ENCODE peak calls at places on chromosomes 3 and 15, in seven cellular contexts. G is adrenal gland; O is HCT116; J is tibial artery; C is psoas muscle; Y is right cardiac atrium; B is CD8-positive, alpha-beta T cell. Q is an unnamed sample. For H3K4me1, the result is how much of the 10 kb centered on the place peaks cover.

GRCh38 chr3:145673790-145674189 is 487.2 kb downstream of the PLOD2 start:
- DNase-seq in G (no peak), O (no peak), J (no peak), C (no peak), Y (no peak), B (no peak), Q (no peak)

GRCh38 chr3:187215460-187215859 is 18.2 kb downstream of the RTP1 start:
- DNase-seq in G (no peak), O (no peak), J (no peak), C (no peak), Y (no peak), B (no peak), Q (no peak)

GRCh38 chr15:79213650-79214049 is 68.9 kb upstream of the ANKRD34C start:
- DNase-seq in G (no peak), O (no peak), J (no peak), C (no peak), Y (no peak), B (no peak), Q (no peak)

GRCh38 chr15:74317820-74318375 is 49.5 kb downstream of the CYP11A1 start:
- DNase-seq in G (peak), O (no peak), J (peak), C (peak), Y (peak), B (no peak), Q (no peak)

GRCh38 chr15:69719527-69719926 is 266.9 kb downstream of the RPLP1 start:
- DNase-seq in G (peak), O (no peak), J (no peak), C (no peak), Y (no peak), B (peak), Q (peak)

GRCh38 chr15:45402955-45403892 is 24.9 kb upstream of the GATM start:
- DNase-seq in G (peak), O (no peak), J (no peak), C (peak), Y (peak), B (no peak), Q (no peak)

GRCh38 chr3:113552851-113553250 is 20.5 kb downstream of the SIDT1 start:
- DNase-seq in G (no peak), O (no peak), J (no peak), C (no peak), Y (no peak), B (no peak), Q (no peak)

GRCh38 chr15:53102483-53102882 is 312.3 kb upstream of the ONECUT1 start:
- DNase-seq in G (no peak), O (no peak), J (no peak), C (no peak), Y (no peak), B (no peak), Q (no peak)

GRCh38 chr3:179100652-179101051 is 29.0 kb upstream of the ZMAT3 start:
- DNase-seq in G (peak), O (no peak), J (no peak), C (peak), Y (no peak), B (no peak), Q (no peak)

GRCh38 chr15:68143129-68143528 is 62.0 kb downstream of the CALML4 start:
- DNase-seq in G (no peak), O (no peak), J (no peak), C (no peak), Y (no peak), B (no peak), Q (no peak)

GRCh38 chr3:14685204-14685603 is 10.3 kb downstream of the C3orf20 start:
- DNase-seq in G (no peak), O (no peak), J (no peak), C (no peak), Y (no peak), B (no peak), Q (no peak)

GRCh38 chr15:59268199-59268979 is 61.7 kb downstream of the LDHAL6B start:
- DNase-seq in G (no peak), O (no peak), J (no peak), C (no peak), Y (no peak), B (no peak), Q (no peak)

GRCh38 chr3:32391643-32392529 is at the start of gene CMTM7:
- DNase-seq in G (peak), O (peak), J (peak), C (peak), Y (peak), B (peak), Q (peak)

GRCh38 chr3:155428558-155428957 is 135.1 kb upstream of the STRIT1 start:
- DNase-seq in G (no peak), O (no peak), J (no peak), C (no peak), Y (no peak), B (no peak), Q (no peak)

GRCh38 chr3:52593103-52593502 is 56.7 kb downstream of the UQCC5 start:
- DNase-seq in G (peak), O (no peak), J (no peak), C (no peak), Y (no peak), B (no peak), Q (no peak)

GRCh38 chr3:48716508-48716981 is 476 bp downstream of the IP6K2 start:
- DNase-seq in G (no peak), O (no peak), J (no peak), C (no peak), Y (no peak), B (peak), Q (no peak)

GRCh38 chr15:51620647-51621046 is 1.9 kb downstream of the DMXL2 start:
- DNase-seq in G (no peak), O (no peak), J (no peak), C (no peak), Y (no peak), B (no peak), Q (no peak)

GRCh38 chr15:25717116-25717755 is 145.9 kb downstream of the ATP10A start:
- DNase-seq in G (no peak), O (no peak), J (peak), C (no peak), Y (no peak), B (no peak), Q (no peak)

GRCh38 chr3:108780235-108780634 is 23.0 kb upstream of the RETNLB start:
- DNase-seq in G (no peak), O (no peak), J (no peak), C (no peak), Y (no peak), B (peak), Q (peak)

GRCh38 chr3:15783361-15783969 is 14.3 kb downstream of the ANKRD28 start:
- DNase-seq in G (no peak), O (no peak), J (no peak), C (no peak), Y (no peak), B (no peak), Q (no peak)
- H3K4me1 ChIP-seq in G (under half), O (under half), J (under half), C (under half), Y (under half), B (under half), Q (under half)

DNA sequence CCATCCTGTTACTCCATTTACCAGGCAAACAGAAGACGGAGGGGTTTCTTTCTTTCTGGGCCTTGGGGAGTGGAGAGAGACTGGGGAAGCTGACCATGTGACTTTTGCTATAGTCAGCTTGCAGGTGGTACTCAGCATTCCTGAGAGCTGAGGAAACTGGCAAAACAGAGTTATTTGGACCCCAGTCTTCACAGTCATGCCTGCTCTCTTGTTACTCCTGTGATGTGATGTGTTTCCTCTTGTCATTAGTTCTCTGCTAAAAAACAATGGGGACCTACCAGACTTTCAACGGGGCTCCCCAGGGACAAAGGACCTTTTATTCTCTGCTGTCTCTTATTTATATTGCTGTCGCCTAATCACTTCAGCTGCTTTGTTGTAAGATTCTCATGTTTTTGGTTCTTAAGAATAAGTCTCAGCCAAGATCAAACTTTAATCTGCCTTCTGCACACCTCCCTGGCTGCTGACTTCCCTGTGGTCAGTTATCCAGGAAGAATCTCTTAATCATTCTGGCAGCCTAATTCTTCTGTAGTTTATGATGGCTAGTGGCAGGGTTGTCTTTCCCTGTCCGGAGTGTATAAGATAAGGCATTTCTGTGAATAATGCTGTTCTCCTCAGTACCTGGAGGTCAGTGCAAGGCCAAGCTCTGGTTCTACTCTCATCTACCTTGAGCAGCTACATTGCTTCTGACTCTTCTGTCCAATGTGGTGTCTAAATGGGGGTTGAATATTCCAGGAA is 8.8 kb downstream of the STARD9 start:
- DNase-seq in G (no peak), O (no peak), J (no peak), C (no peak), Y (no peak), B (no peak), Q (no peak)
- H3K4me1 ChIP-seq in G (under half), O (under half), J (under half), C (under half), Y (under half), B (under half), Q (under half)

DNA sequence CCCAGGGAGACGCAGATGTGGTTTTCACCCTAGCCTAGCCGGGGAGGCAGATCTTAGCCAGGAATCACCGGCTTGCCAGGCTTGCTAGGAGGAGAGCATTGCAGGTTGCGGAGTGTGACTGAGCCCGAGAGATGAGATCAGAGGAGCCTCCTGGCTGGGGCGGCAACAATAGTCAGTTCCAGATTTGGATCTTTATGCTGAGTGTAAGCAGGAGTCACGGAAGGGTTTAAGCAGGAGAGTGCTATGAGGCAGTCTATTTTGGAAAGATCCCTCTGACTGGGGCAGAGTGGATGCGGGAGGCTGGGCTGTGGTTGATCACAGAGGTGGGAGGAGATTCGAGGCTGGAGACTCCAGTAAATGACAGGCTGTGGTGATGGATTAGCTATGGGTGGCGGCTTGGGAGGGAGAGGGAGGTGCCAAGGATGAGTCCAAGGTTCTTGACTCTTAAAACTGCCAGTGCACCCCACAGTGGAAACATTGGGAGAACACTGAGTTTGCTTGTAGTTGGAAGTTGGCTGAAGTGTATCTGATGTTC is 10.4 kb upstream of the BAHD1 start:
- DNase-seq in G (peak), O (no peak), J (no peak), C (peak), Y (no peak), B (no peak), Q (no peak)
- H3K4me1 ChIP-seq in G (under half), O (under half), J (under half), C (under half), Y (under half), B (under half), Q (under half)

DNA sequence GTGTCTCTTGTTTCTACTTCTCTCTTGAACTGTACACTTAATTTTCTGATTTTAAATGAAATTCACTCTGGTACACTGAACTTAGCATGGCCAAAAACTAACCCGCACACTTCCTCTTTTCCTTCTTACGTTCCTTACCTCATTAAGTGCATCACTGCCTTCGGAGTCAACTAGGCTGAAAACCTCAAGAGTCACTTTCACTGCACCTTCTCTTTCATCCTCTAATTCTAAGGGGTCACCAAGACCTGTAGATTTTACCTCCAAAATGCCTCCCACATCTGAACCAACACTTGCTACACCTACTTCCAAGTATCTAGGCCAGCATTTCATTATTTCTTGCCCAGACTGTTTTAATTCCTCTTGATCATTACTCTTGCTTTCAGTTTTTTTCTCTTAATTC is 6.6 kb downstream of the CBLB start:
- DNase-seq in G (no peak), O (no peak), J (no peak), C (no peak), Y (no peak), B (no peak), Q (no peak)
- H3K4me1 ChIP-seq in G (half or more), O (under half), J (under half), C (under half), Y (under half), B (half or more), Q (under half)

DNA sequence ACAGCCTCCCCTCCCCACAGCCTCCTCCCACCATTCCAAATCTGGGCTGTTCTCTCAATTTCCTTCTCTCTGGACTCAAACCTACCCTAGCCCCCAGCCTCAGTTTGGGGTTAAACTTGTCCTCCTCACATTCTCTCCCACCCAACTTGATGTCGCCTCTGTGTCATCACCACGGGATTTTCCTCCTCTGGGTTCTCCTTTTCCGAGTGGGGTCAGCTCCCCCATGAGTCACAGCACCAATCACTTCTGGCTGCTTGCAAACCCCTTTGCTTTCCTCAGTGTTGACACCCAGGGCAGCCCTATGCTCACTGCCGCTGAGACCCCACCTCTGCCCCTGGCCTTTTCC is 453 bp downstream of the CCR5AS start:
- DNase-seq in G (peak), O (no peak), J (no peak), C (no peak), Y (peak), B (no peak), Q (no peak)
- H3K4me1 ChIP-seq in G (under half), O (under half), J (under half), C (under half), Y (under half), B (under half), Q (under half)

GRCh38 chr3:137767146-137768020 is 3.3 kb downstream of the SOX14 start:
- DNase-seq in G (no peak), O (no peak), J (no peak), C (no peak), Y (no peak), B (no peak), Q (no peak)
- H3K4me1 ChIP-seq in G (under half), O (under half), J (under half), C (under half), Y (under half), B (under half), Q (under half)

GRCh38 chr3:190041333-190042041 is 79.2 kb downstream of the P3H2 start:
- DNase-seq in G (no peak), O (no peak), J (no peak), C (no peak), Y (no peak), B (no peak), Q (no peak)
- H3K4me1 ChIP-seq in G (half or more), O (under half), J (under half), C (under half), Y (under half), B (under half), Q (under half)

Q was measured in effector memory CD4-positive, alpha-beta T cell.